ENCODE peak calls at places on chromosomes 6 and 20, in eight cellular contexts. T is right cardiac atrium, M is mammary epithelial cell, X is cardiac muscle cell, I is GM12878, S is A549, W is heart left ventricle, O is tibial nerve. Y is an unnamed sample.
A peak's percentile ranks its signal among the peaks of the same experiment; 100 is the strongest.

GRCh38 chr6:129112591-129112990 is 229.7 kb downstream of the LAMA2 start:
- DNase-seq in W (no peak), I (no peak), M (no peak), T (no peak), X (no peak), S (no peak), O (no peak), Y (no peak)

GRCh38 chr20:9608639-9609440 is 94.5 kb downstream of the LAMP5 start:
- DNase-seq in T (no peak), S (no peak), W (no peak), I (no peak), M (no peak), X (no peak), O (no peak), Y (no peak)

GRCh38 chr6:43733471-43734293 is 36.3 kb upstream of the VEGFA start:
- DNase-seq in M (peak; percentile 46), T (no peak), S (no peak), X (no peak), W (no peak), I (peak; percentile 56), O (no peak), Y (no peak)

GRCh38 chr20:21161926-21162325 is 36.0 kb downstream of the KIZ start:
- DNase-seq in O (no peak), I (no peak), T (no peak), S (no peak), W (no peak), M (no peak), X (no peak), Y (no peak)

GRCh38 chr20:59023616-59024015 is 4.4 kb downstream of the TUBB1 start:
- DNase-seq in O (no peak), W (no peak), T (no peak), I (no peak), M (no peak), X (no peak), S (no peak), Y (no peak)

GRCh38 chr6:121666809-121667208 is 231.4 kb downstream of the GJA1 start:
- DNase-seq in M (peak; percentile 64), O (no peak), T (no peak), I (no peak), X (no peak), S (peak; percentile 51), W (no peak), Y (no peak)

GRCh38 chr6:138036955-138037592 is 70.1 kb downstream of the PERP start:
- DNase-seq in I (no peak), O (no peak), T (no peak), S (no peak), W (no peak), X (no peak), M (peak; percentile 82), Y (no peak)

GRCh38 chr6:150689900-150690590 is 90.4 kb downstream of the PLEKHG1 start:
- DNase-seq in W (no peak), O (no peak), S (no peak), X (no peak), T (no peak), I (peak; percentile 20), M (no peak), Y (no peak)

GRCh38 chr6:44431118-44431725 is 43.7 kb downstream of the CDC5L start:
- DNase-seq in O (peak; percentile 78), X (peak; percentile 59), I (peak; percentile 3), T (no peak), M (peak; percentile 43), W (peak; percentile 28), S (peak; percentile 46), Y (peak; percentile 59)

GRCh38 chr20:54174452-54175175 is 828 bp upstream of the CYP24A1 start:
- DNase-seq in X (no peak), O (no peak), W (no peak), I (no peak), T (no peak), M (no peak), S (peak; percentile 87), Y (no peak)

GRCh38 chr20:31642837-31643236 is 5.1 kb downstream of the COX4I2 start:
- DNase-seq in W (no peak), T (no peak), O (no peak), X (no peak), S (no peak), M (no peak), I (no peak), Y (no peak)

GRCh38 chr6:39239527-39240154 is 10.4 kb upstream of the KCNK5 start:
- DNase-seq in I (no peak), X (no peak), W (no peak), O (no peak), S (no peak), T (no peak), M (no peak), Y (no peak)

GRCh38 chr6:37170273-37171140 is 555 bp downstream of the PIM1 start:
- DNase-seq in T (peak; percentile 43), O (no peak), S (no peak), W (peak; percentile 33), I (no peak), M (peak; percentile 38), X (peak; percentile 73), Y (peak; percentile 24)

GRCh38 chr20:48765359-48765758 is 62.4 kb downstream of the PREX1 start:
- DNase-seq in T (no peak), I (no peak), M (no peak), W (no peak), O (no peak), X (no peak), S (no peak), Y (no peak)

GRCh38 chr6:79657238-79657637 is 26.1 kb downstream of the SH3BGRL2 start:
- DNase-seq in X (no peak), W (no peak), T (no peak), O (no peak), I (no peak), M (no peak), S (no peak), Y (no peak)

GRCh38 chr6:19301980-19302379 is 535.2 kb upstream of the ID4 start:
- DNase-seq in S (no peak), O (no peak), I (no peak), X (no peak), W (no peak), T (no peak), M (peak; percentile 44), Y (no peak)

GRCh38 chr20:34268145-34268544 is 26.9 kb downstream of the ASIP start:
- DNase-seq in O (no peak), M (no peak), W (no peak), T (no peak), S (no peak), X (no peak), I (no peak), Y (no peak)

GRCh38 chr20:46112430-46113020 is 5.6 kb upstream of the CD40 start:
- DNase-seq in X (no peak), W (no peak), S (no peak), I (no peak), T (no peak), M (no peak), O (no peak), Y (no peak)

GRCh38 chr20:46111836-46112212 is 6.3 kb upstream of the CD40 start:
- DNase-seq in T (no peak), S (no peak), I (no peak), M (no peak), O (no peak), W (no peak), X (no peak), Y (no peak)

GRCh38 chr20:46108435-46108841 is 9.7 kb upstream of the CD40 start:
- DNase-seq in O (no peak), M (no peak), S (no peak), W (no peak), X (no peak), T (no peak), I (peak; percentile 93), Y (no peak)

GRCh38 chr20:46111028-46111835 is 6.9 kb upstream of the CD40 start:
- DNase-seq in M (no peak), I (peak; percentile 75), S (no peak), X (no peak), O (peak; percentile 28), T (peak; percentile 28), W (peak; percentile 38), Y (no peak)

DNA sequence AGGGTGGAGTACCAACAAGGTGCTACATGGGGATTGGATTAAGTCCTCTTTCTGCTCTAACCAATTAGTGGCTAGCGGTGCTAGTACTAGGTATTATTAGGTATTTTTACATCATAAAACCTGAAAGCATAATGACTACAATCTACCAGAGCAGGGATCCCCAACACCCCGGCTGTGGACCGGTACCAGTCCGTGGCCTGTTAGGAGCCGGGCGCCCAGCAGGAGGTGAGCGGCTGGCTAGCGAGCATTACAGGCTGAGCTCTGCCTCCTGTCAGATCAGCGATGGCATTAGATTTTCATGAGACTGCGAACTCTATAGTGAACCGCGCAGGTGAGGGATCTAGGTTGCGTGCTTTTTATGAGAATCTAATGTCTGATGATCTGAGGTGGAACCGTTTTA is 9.1 kb upstream of the CD40 start:
- DNase-seq in X (no peak), O (no peak), W (no peak), T (no peak), M (no peak), S (no peak), I (no peak), Y (no peak)
- H3K4me3 ChIP-seq in X (no peak overlapping the region), O (no peak overlapping the region), W (no peak overlapping the region), T (no peak overlapping the region), M (no peak overlapping the region), S (no peak overlapping the region), I (peak overlapping the region; percentile 11), Y (no peak overlapping the region)

DNA sequence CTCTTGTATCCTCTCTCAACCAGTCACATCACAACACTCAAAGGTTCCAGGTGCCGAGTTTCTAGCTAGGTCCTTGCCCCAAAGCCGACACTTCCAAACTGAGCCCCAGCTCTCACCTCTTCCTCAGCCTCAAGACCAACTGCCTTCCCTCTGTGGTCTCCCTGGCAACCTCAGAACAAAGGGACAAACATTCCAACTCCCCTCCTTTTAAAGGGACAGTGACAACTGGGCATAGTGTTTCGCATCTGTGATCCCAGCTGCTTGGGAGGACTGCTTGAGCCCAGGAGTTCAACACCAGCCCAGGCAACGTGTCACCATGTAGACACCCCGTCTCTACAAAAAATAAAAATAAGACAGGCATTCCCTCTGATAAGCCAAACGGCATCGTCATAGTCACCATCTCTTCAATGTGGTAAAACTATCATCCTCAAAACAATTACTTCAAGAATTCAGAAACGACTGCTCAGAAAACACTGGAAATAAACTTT is 11.3 kb downstream of the DIDO1 start:
- DNase-seq in O (no peak), T (no peak), X (peak; percentile 42), I (no peak), M (peak; percentile 46), W (no peak), S (peak; percentile 41), Y (peak; percentile 62)
- H3K4me1 ChIP-seq in O (no peaks in the 10 kb centered on the region), T (peaks cover 19% of the 10 kb centered on the region), X (peaks cover 25% of the 10 kb centered on the region), I (peaks cover 27% of the 10 kb centered on the region), M (peaks cover 27% of the 10 kb centered on the region), W (peaks cover 69% of the 10 kb centered on the region), S (peaks cover 39% of the 10 kb centered on the region), Y (peaks cover 49% of the 10 kb centered on the region)

DNA sequence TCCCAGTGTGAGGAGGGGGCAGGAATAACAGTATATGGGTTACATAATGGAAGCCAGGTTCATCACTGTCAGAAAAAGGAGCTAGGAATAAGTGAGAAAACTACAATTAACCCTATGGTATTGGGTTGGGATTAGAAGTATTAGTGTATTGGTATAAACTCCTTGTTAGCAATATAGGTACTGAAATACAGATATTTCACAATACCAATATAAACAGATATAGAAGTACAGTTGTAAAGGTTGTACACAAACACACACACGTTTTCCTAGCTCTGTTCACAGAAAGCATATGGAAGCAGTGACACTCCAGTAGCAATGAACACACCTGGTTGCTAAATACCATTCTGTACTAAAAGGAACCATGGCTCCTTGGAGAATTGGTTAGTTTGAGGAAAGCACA is 148.5 kb downstream of the KIF16B start:
- DNase-seq in X (no peak), S (no peak), I (no peak), W (no peak), T (no peak), O (no peak), M (no peak), Y (no peak)
- H3K4me3 ChIP-seq in X (no peak overlapping the region), S (no peak overlapping the region), I (no peak overlapping the region), W (no peak overlapping the region), T (no peak overlapping the region), O (no peak overlapping the region), M (no peak overlapping the region), Y (no peak overlapping the region)

GRCh38 chr20:50728486-50728980 is 2.8 kb upstream of the PARD6B start:
- DNase-seq in S (no peak), I (no peak), W (no peak), X (no peak), T (no peak), O (no peak), M (no peak), Y (no peak)
- H3K4me1 ChIP-seq in S (peaks cover 65% of the 10 kb centered on the region), I (peaks cover 12% of the 10 kb centered on the region), W (peaks cover 8% of the 10 kb centered on the region), X (peaks cover 51% of the 10 kb centered on the region), T (peaks cover 2% of the 10 kb centered on the region), O (no peaks in the 10 kb centered on the region), M (peaks cover 57% of the 10 kb centered on the region), Y (peaks cover 14% of the 10 kb centered on the region)

Y was measured in HAP-1.